ENCODE peak calls at places on chromosomes 2 and 18, in four cellular contexts. M is neural progenitor cell, H is hepatocyte, Z is HCT116. K is an unnamed sample.

GRCh38 chr18:64271264-64271663 is 122.4 kb upstream of the LINC00305 start:
- DNase-seq in M (no peak), H (no peak), Z (no peak), K (no peak)

GRCh38 chr18:50154420-50154819 is 40.5 kb downstream of the MYO5B start:
- DNase-seq in M (no peak), H (peak), Z (no peak), K (no peak)

GRCh38 chr18:10518595-10519273 is 7.1 kb upstream of the NAPG start:
- DNase-seq in M (peak), H (peak), Z (no peak), K (peak)

GRCh38 chr2:103738108-103738507 is 976.3 kb downstream of the TMEM182 start:
- DNase-seq in M (no peak), H (no peak), Z (no peak), K (no peak)

GRCh38 chr2:36770542-36771287 is 74.2 kb downstream of the VIT start:
- DNase-seq in M (peak), H (peak), Z (peak), K (peak)

GRCh38 chr18:61995547-61996062 is 102.8 kb upstream of the RNF152 start:
- DNase-seq in M (no peak), H (no peak), Z (no peak), K (no peak)

GRCh38 chr2:23556929-23557328 is 171.9 kb downstream of the KLHL29 start:
- DNase-seq in M (no peak), H (no peak), Z (no peak), K (no peak)

GRCh38 chr2:195842932-195843331 is 185.9 kb downstream of the SLC39A10 start:
- DNase-seq in M (no peak), H (no peak), Z (no peak), K (no peak)

GRCh38 chr2:52452201-52452600 is 1315.4 kb upstream of the CHAC2 start:
- DNase-seq in M (no peak), H (no peak), Z (no peak), K (no peak)

GRCh38 chr2:106219813-106220212 is 25.7 kb upstream of the UXS1 start:
- DNase-seq in M (no peak), H (no peak), Z (no peak), K (no peak)

GRCh38 chr2:122203523-122203922 is 448.1 kb downstream of the TSN start:
- DNase-seq in M (peak), H (peak), Z (no peak), K (peak)

GRCh38 chr2:164910091-164910899 is 45.0 kb downstream of the SLC38A11 start:
- DNase-seq in M (no peak), H (peak), Z (no peak), K (no peak)

GRCh38 chr18:72910045-72910444 is 42.3 kb upstream of the NETO1 start:
- DNase-seq in M (no peak), H (no peak), Z (no peak), K (no peak)

GRCh38 chr2:176508984-176509383 is 239.7 kb downstream of the MTX2 start:
- DNase-seq in M (no peak), H (no peak), Z (no peak), K (no peak)

GRCh38 chr18:58192519-58192918 is 148.5 kb downstream of the NEDD4L start:
- DNase-seq in M (no peak), H (no peak), Z (no peak), K (no peak)

GRCh38 chr18:58196164-58196563 is 152.1 kb downstream of the NEDD4L start:
- DNase-seq in M (no peak), H (no peak), Z (no peak), K (peak)

GRCh38 chr18:58190842-58191530 is 147.0 kb downstream of the NEDD4L start:
- DNase-seq in M (no peak), H (no peak), Z (no peak), K (peak)

GRCh38 chr18:58195278-58195721 is 151.3 kb downstream of the NEDD4L start:
- DNase-seq in M (peak), H (peak), Z (no peak), K (no peak)

DNA sequence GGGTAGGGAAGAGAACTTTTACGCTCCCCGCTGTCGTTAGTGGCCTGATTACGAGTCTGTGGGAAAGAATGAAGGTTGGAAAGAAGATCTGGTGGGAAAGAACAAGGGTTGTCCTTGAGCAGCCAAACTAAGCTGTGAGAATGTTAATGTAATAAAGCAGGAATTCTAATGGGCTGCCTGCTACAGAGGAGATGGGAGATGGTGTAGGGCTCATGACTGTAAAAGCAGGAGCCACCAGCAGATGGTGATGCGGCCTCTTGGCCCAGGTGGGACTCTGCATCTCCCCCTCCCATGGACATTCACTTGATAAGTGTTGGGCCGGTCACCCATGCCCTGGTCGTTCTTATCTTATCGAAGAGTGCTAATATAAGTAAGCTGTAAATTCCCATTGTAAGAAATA is 150.0 kb downstream of the NEDD4L start:
- DNase-seq in M (peak), H (peak), Z (no peak), K (no peak)
- TF ChIP-seq EZH2phosphoT487 in M (no peak), H (no peak), Z (no peak), K (no peak)

GRCh38 chr18:30271716-30272115 is 770.8 kb downstream of the DSC3 start:
- DNase-seq in M (peak), H (no peak), Z (no peak), K (no peak)
- TF ChIP-seq EZH2phosphoT487 in M (no peak), H (no peak), Z (no peak), K (no peak)

DNA sequence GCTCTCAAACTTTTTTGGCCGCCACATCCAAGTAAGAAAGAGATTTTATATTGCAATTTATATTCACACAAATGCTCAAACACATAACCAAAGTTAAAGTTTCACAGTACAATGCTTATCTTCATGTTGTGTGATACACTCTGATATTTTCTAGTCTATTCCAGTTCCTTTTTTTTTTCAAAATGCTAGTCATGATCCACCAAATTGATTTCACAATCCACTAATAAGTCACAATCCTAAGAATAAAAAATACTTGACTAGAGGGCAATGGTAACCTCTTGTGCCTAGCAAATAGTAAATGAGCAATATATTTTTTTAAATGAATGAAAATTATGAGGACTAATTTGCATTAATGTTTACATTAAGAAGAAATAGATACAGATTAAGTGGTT is 5.8 kb upstream of the PTPN4 start:
- DNase-seq in M (no peak), H (no peak), Z (no peak), K (peak)
- TF ChIP-seq EZH2phosphoT487 in M (no peak), H (no peak), Z (no peak), K (no peak)

DNA sequence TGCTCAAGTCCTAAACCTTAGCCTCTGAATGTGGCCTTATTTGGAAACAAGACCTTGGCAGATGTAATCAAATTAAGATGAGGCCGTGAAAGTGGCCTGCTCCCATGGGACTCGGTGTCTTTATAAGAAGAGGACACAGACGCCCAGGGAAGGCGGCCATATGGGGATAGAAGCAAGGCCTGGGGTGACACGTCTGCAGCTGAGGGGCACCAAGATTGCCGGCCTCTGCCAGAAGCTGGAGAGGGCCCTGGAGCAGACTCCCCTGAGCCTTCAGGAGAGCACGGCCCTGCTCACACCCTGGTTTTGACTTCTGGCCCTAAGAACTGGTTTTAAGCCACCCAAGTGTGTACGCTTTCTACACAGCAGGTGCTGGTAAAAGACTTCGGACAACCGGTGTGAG is 29.2 kb upstream of the SALL3 start:
- DNase-seq in M (no peak), H (no peak), Z (no peak), K (no peak)
- TF ChIP-seq EZH2phosphoT487 in M (no peak), H (no peak), Z (no peak), K (no peak)

DNA sequence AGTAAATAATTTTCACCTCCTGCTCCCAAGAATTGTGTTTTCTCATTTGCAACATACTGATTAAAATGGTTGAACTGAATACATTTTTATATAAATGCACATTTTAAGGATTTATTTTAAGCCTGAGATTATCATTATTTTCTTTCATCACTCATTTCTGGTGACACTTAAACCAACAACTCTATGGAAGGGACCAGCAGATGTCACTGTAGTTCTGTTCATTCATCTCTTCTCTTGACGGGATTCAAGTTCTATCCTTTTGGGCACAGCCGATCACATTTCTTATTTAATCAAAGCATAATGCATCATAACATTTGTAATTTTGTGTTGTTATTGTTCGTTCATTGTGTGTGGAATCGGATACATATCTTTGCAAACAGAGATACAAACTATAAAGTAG is 417.9 kb downstream of the HRH4 start:
- DNase-seq in M (peak), H (peak), Z (no peak), K (peak)
- TF ChIP-seq EZH2phosphoT487 in M (no peak), H (no peak), Z (no peak), K (no peak)

GRCh38 chr2:19643117-19643518 is 258.7 kb downstream of the TTC32 start:
- DNase-seq in M (no peak), H (no peak), Z (no peak), K (no peak)

GRCh38 chr2:19648583-19648982 is 253.2 kb downstream of the TTC32 start:
- DNase-seq in M (no peak), H (peak), Z (no peak), K (peak)

GRCh38 chr2:19642501-19642900 is 259.3 kb downstream of the TTC32 start:
- DNase-seq in M (no peak), H (no peak), Z (no peak), K (no peak)

GRCh38 chr2:19646987-19647386 is 254.8 kb downstream of the TTC32 start:
- DNase-seq in M (no peak), H (no peak), Z (no peak), K (no peak)

DNA sequence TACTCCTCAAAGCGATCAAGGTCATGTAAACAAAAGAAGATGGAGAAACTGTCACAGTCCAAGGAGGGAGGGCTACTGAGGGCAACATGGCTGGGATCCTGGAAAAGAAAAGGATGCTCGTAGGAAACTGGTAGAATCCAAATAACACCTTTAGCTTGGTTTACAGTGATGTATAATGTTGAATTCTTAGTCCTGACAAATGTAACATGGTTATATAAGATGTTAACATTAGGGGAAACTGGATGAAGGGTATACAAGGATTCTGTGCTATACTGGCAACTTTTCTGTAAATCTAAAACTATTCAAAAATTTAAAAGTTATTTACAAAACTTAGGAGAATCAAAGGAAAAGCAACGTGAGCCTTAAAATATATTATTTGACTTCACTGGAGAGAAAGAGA is 257.0 kb downstream of the TTC32 start:
- DNase-seq in M (no peak), H (no peak), Z (no peak), K (no peak)
- TF ChIP-seq EZH2phosphoT487 in M (no peak), H (no peak), Z (no peak), K (no peak)

DNA sequence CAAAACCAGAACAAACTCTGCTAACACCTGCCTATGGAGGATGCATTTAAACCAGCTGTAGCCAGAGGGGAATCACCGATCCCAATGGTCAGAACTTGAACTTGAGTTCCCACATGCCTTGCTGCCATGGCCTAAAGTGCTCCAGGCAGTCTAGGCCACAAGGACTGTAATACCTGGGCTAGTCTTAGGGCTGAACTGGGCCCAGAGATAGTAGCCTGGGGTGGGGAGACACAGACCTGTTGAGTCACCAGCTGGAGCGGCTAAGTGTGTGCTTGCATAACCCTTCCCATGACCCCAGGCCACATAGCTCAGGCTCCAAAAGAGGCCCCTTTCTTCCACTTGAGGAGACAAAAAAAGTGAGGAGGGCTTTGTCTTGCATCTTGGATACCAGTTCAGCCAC is 515.0 kb upstream of the DDX18 start:
- DNase-seq in M (no peak), H (no peak), Z (no peak), K (no peak)
- TF ChIP-seq EZH2phosphoT487 in M (no peak), H (no peak), Z (no peak), K (no peak)

K was measured in GM23248.